ENCODE peak calls at places on chromosome 15, in four cellular contexts. M is H1, W is sigmoid colon, T is GM12878. B is an unnamed sample.

GRCh38 chr15:95713315-95713714 is 617.2 kb upstream of the NR2F2 start:
- DNase-seq in M (no peak), W (no peak), T (no peak), B (no peak)

GRCh38 chr15:32828507-32829186 is 110.8 kb downstream of the GREM1 start:
- DNase-seq in M (no peak), W (no peak), T (no peak), B (no peak)

GRCh38 chr15:89105147-89105546 is 16.9 kb downstream of the ABHD2 start:
- DNase-seq in T (no peak), M (no peak), W (no peak), B (no peak)

GRCh38 chr15:99708563-99708962 is 24.7 kb downstream of the LYSMD4 start:
- DNase-seq in M (no peak), W (peak; percentile 91), T (no peak), B (no peak)

GRCh38 chr15:48645558-48646330 is at the start of gene FBN1:
- DNase-seq in W (peak; percentile 90), T (peak; percentile 33), M (peak; percentile 77), B (peak; percentile 94)

GRCh38 chr15:53802672-53803071 is 43.2 kb upstream of the WDR72 start:
- DNase-seq in M (no peak), T (no peak), W (no peak), B (no peak)

GRCh38 chr15:69523010-69524001 is 70.7 kb downstream of the RPLP1 start:
- DNase-seq in T (no peak), M (peak; percentile 92), W (peak; percentile 84), B (no peak)

GRCh38 chr15:36156855-36157521 is 422.4 kb upstream of the CDIN1 start:
- DNase-seq in W (peak; percentile 83), M (no peak), T (no peak), B (no peak)

GRCh38 chr15:43529587-43530345 is 12.4 kb downstream of the MAP1A start:
- DNase-seq in M (no peak), T (no peak), W (no peak), B (no peak)

GRCh38 chr15:60353245-60353940 is 44.4 kb downstream of the ANXA2 start:
- DNase-seq in T (no peak), W (no peak), M (no peak), B (no peak)

GRCh38 chr15:75776075-75776443 is 63.4 kb upstream of the CSPG4 start:
- DNase-seq in T (no peak), W (no peak), M (no peak), B (no peak)

GRCh38 chr15:75779504-75779903 is 63.7 kb upstream of the UBE2Q2 start:
- DNase-seq in T (no peak), M (no peak), W (no peak), B (no peak)

DNA sequence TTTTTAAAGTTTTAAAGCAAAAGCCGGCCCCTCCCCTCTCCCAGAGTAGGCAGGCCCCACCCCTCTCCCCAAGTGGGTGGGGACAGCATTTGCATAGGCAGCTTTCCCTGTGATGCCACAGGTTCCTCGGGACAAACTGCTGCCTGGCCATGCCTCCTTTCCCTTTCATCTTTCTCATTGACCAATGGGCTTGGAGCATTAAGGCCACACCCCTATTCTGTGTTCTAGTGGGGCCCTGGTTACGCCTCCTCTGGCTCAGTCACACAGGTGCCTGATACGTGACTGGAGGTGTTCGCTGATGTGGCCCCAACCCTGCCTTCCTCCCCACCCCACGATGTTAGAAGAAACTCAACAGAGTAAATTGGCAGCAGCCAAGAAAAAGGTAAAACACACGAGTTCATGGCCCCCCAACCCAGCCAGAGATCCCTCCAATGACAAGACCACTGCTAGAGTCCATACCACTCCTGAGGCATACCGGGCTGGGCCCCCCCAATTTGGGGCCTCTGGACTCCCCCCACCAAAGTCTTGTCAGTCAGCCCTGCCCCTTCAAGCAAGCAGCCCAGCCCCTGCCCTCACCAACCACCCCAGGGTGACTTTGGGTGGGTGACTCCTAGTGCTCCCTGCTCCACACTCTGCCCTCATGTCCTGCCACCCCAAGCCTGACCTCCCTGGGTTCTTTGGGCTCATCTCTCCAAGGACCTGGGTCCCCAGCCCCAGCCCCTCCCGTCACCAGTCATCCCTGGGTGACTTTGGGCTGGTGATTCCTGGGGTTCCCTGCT is 62.8 kb upstream of the CSPG4 start:
- DNase-seq in M (peak; percentile 61), W (no peak), T (no peak), B (no peak)
- TF ChIP-seq POLR2AphosphoS5 in M (peak; percentile 29), W (no peak), T (no peak), B (no peak)

GRCh38 chr15:41259546-41260189 is 28.6 kb downstream of the CHP1 start:
- DNase-seq in T (no peak), W (no peak), M (no peak), B (no peak)

GRCh38 chr15:41254560-41254959 is 23.5 kb downstream of the CHP1 start:
- DNase-seq in T (no peak), M (no peak), W (no peak), B (no peak)

GRCh38 chr15:41258706-41259471 is 27.8 kb downstream of the CHP1 start:
- DNase-seq in W (no peak), T (peak; percentile 31), M (no peak), B (no peak)

GRCh38 chr15:41256103-41256502 is 25.0 kb downstream of the CHP1 start:
- DNase-seq in W (no peak), M (no peak), T (no peak), B (no peak)

DNA sequence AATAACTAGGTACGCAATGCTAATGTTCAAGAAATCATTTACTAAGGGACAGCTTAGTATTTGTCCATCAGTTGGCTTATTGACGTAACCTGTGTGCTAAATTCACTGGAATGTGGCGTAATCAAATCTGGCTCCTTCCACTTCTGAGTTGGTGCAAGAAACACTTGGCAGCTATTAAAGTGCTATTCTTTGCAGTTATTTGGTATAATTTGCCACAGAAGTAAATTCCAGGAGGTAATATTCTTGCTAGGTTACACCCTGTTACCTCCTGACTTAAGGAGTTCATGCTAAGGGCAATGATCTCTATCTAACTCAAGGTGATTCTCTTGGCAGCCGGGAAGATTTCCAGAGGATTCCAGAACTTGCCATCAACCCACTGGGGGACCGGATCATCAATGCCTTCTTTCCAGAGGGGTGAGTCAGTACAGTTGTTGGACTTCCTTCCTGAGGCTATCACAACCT is 25.5 kb downstream of the CHP1 start:
- DNase-seq in M (no peak), T (no peak), W (no peak), B (no peak)
- TF ChIP-seq EP300 in M (no peak), T (no peak), W (no peak), B (no peak)

GRCh38 chr15:67024998-67025368 is 40.4 kb upstream of the SMAD3 start:
- DNase-seq in T (no peak), W (peak; percentile 54), M (no peak), B (no peak)
- TF ChIP-seq POLR2A in T (no peak), W (no peak), M (no peak), B (no peak)

GRCh38 chr15:40097096-40097967 is 11.3 kb downstream of the BMF start:
- DNase-seq in M (no peak), W (no peak), T (no peak), B (no peak)

GRCh38 chr15:40094156-40094555 is 14.5 kb downstream of the BMF start:
- DNase-seq in M (no peak), T (no peak), W (no peak), B (no peak)

GRCh38 chr15:40097968-40098476 is 10.7 kb downstream of the BMF start:
- DNase-seq in M (no peak), T (no peak), W (peak; percentile 77), B (no peak)

GRCh38 chr15:40095381-40096093 is 13.1 kb downstream of the BMF start:
- DNase-seq in W (no peak), M (no peak), T (no peak), B (no peak)

DNA sequence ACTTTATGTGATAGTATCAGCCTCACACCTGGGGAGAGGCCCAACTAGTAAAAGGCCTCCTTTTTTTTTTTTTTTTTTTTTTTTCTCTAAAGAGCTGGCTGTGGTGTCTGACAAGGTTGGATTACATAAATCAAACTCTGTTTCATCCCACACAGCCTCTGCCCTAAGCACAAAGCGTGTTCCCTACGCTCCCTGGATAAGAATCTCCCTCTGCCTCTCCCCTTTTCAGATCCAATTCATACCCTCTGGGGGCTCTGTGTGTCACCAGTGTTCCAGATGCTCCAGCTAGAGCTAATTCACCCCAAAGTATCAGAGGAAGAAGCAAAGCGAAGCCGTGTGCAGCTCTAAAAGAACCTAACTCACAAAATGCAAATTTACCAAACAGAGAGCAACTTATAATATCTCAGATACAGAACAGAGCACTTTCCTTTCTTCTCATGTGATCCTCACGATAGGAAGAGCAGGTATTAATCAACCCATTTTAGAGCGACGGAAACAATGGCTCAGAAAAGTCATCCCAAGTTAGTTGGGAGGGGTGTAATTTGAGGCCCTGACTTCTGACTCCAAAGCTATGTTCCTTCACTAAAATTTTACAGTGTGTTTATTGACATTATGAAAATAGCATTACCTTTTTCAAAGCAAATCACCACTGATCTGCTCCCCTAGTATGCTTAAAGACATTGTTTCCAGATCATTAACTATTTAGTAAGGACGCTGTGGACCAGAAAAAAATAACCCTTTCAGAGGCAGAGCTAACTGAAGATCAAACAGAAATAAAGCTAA is 12.4 kb downstream of the BMF start:
- DNase-seq in M (no peak), T (peak; percentile 68), W (no peak), B (no peak)
- TF ChIP-seq POLR2AphosphoS5 in M (no peak), T (no peak), W (no peak), B (no peak)

DNA sequence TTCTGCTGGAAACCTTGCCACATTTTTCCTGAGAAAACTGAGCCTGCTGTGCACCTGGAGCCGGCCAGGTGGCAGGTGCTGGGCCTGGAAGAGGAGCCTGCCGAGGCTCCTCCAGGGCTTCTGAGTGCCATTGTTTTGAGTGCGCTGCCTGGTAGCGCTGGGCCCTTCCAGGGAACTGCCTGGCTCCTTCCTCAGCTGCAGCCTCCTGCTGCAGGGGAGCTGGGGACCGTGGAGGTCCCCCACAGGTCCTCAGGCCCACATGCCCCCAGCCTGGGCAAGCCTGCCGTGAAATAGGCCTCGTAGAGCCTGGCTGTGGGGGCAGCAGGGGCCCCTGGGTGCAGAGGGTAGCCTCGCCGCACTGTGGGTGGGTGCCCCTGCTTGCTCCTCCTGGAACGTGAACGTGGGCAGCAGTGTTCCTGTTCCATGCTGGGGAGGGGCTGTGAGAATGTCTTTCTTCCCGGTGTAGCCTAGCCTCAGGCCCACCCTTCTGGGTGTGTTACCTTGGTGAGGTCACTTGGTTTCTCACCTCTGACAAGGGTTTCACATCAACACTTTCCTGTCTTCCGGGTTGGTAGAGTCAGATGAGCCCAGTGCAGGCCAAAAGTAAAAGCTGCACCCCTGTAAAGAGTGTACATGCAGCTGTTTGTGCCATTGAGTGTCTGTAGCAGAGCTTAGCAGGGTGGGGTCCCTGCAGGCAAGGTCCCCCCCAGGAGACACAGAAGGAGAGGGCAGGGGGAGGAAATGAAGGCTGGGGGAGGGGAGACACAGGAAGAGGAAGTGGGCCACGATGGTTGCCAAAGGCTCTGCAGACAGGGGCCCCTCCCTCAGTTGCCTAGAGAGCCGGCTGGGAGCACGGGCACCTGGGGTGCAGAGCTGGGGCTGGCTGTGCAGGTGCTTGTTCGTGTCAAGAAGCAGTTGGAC is 34.5 kb downstream of the KLF13 start:
- DNase-seq in M (no peak), W (no peak), T (no peak), B (no peak)
- TF ChIP-seq EP300 in M (no peak), W (no peak), T (no peak), B (no peak)

DNA sequence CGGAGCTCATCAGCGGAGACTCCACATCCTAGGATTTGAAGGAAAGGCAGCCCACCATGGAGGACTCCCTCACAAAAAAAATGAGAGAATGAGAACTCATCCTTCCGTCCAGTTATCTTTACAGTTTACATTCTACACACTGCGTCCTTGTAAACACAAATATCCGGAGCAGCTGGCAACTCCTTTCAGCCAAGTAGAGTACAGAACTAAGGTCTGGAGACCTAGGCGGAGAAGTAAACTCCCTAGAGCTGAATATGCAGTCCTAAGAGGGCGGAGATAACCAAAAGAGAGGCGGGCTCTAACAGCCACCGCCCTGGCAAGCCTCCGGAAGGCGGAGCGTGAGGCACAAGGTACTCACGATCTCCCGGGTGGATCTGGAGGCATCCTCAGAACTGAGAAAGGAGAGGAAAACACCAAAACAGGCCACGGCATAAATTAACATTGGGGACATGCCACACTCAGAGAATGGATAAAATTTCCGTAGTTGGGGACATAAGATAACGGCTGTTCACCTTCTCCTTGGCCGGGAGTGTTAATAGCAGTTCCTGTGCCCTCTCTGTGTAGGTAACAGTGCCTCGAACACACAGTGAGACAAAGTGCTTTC is 976 bp upstream of the SIN3A start:
- DNase-seq in M (peak; percentile 76), T (peak; percentile 57), W (peak; percentile 95), B (peak; percentile 96)
- TF ChIP-seq POLR2A in M (peak; percentile 66), T (peak; percentile 65), W (peak; percentile 11), B (no peak)